ENCODE peak calls at places on chromosomes 7 and 10, in four cellular contexts. I is esophagus squamous epithelium, S is coronary artery, G is keratinocyte. E is an unnamed sample.

GRCh38 chr7:37411444-37412034 is 37.1 kb downstream of the ELMO1 start:
- DNase-seq in G (no peak), S (no peak), I (no peak), E (no peak)

GRCh38 chr10:103353281-103353680 is 2.3 kb upstream of the PCGF6 start:
- DNase-seq in S (no peak), G (no peak), I (no peak), E (no peak)

GRCh38 chr10:110803830-110804338 is 67.8 kb upstream of the PDCD4 start:
- DNase-seq in I (no peak), S (no peak), G (no peak), E (no peak)

GRCh38 chr7:81367335-81367801 is 402.5 kb downstream of the HGF start:
- DNase-seq in S (no peak), G (no peak), I (no peak), E (no peak)

GRCh38 chr7:125427676-125428075 is 498.1 kb upstream of the POT1 start:
- DNase-seq in G (no peak), I (no peak), S (no peak), E (no peak)

GRCh38 chr10:74681917-74682627 is 144.3 kb upstream of the KAT6B start:
- DNase-seq in I (no peak), S (no peak), G (no peak), E (no peak)

GRCh38 chr7:87317691-87318245 is 27.7 kb upstream of the CROT start:
- DNase-seq in S (no peak), I (no peak), G (peak; percentile 21), E (no peak)

GRCh38 chr10:93408788-93409187 is 73.3 kb downstream of the MYOF start:
- DNase-seq in G (no peak), S (no peak), I (no peak), E (no peak)

GRCh38 chr10:101260764-101261341 is 31.6 kb upstream of the LBX1 start:
- DNase-seq in G (no peak), I (no peak), S (no peak), E (no peak)

GRCh38 chr7:2120251-2120660 is 112.5 kb downstream of the MAD1L1 start:
- DNase-seq in I (no peak), S (no peak), G (no peak), E (no peak)

GRCh38 chr7:129729511-129729910 is 118.0 kb downstream of the NRF1 start:
- DNase-seq in I (no peak), S (no peak), G (no peak), E (no peak)

GRCh38 chr7:5643280-5643679 is 138.2 kb downstream of the RNF216 start:
- DNase-seq in S (no peak), G (no peak), I (no peak), E (no peak)

GRCh38 chr10:122323941-122324675 is 50.4 kb upstream of the PLEKHA1 start:
- DNase-seq in G (no peak), S (no peak), I (no peak), E (no peak)

GRCh38 chr10:110802551-110803238 is 69.0 kb upstream of the PDCD4 start:
- DNase-seq in I (no peak), S (no peak), G (no peak), E (no peak)

GRCh38 chr10:68271104-68271882 is 39.4 kb upstream of the ATOH7 start:
- DNase-seq in G (no peak), I (no peak), S (no peak), E (no peak)

GRCh38 chr7:78601728-78602127 is 803.2 kb downstream of the PHTF2 start:
- DNase-seq in G (no peak), S (no peak), I (no peak), E (no peak)

GRCh38 chr7:17989546-17989945 is 38.1 kb downstream of the PRPS1L1 start:
- DNase-seq in S (no peak), I (no peak), G (no peak), E (no peak)

GRCh38 chr10:62038609-62039190 is 137.2 kb downstream of the ARID5B start:
- DNase-seq in S (no peak), G (no peak), I (no peak), E (peak; percentile 58)

GRCh38 chr10:71127019-71127534 is 85.3 kb upstream of the UNC5B start:
- DNase-seq in G (no peak), S (no peak), I (no peak), E (no peak)

GRCh38 chr7:103811997-103812396 is 177.5 kb downstream of the RELN start:
- DNase-seq in G (no peak), S (no peak), I (no peak), E (no peak)

GRCh38 chr10:102641398-102641797 is 2.9 kb upstream of the TRIM8 start:
- DNase-seq in S (no peak), I (no peak), G (no peak), E (no peak)

GRCh38 chr7:732094-732541 is 5.0 kb upstream of the PRKAR1B start:
- DNase-seq in I (no peak), G (no peak), S (no peak), E (no peak)

GRCh38 chr7:37930226-37930948 is 9.9 kb downstream of the EPDR1 start:
- DNase-seq in G (no peak), I (no peak), S (no peak), E (no peak)

GRCh38 chr10:50397312-50398140 is 146.2 kb upstream of the ASAH2 start:
- DNase-seq in S (no peak), G (no peak), I (no peak), E (no peak)

GRCh38 chr10:71246591-71247143 is 34.3 kb downstream of the UNC5B start:
- DNase-seq in I (no peak), G (peak; percentile 92), S (no peak), E (no peak)

GRCh38 chr10:51389415-51390342 is 309.7 kb downstream of the CSTF2T start:
- DNase-seq in I (no peak), G (peak; percentile 32), S (no peak), E (no peak)

GRCh38 chr10:14562197-14562596 is 212.5 kb downstream of the FAM107B start:
- DNase-seq in I (no peak), G (no peak), S (no peak), E (no peak)

GRCh38 chr10:14565199-14565598 is 209.5 kb downstream of the FAM107B start:
- DNase-seq in G (no peak), I (no peak), S (no peak), E (no peak)

GRCh38 chr10:14563359-14563758 is 211.3 kb downstream of the FAM107B start:
- DNase-seq in S (no peak), G (no peak), I (no peak), E (no peak)

GRCh38 chr10:14562615-14563214 is 212.0 kb downstream of the FAM107B start:
- DNase-seq in S (no peak), I (no peak), G (no peak), E (no peak)

GRCh38 chr10:14564268-14564744 is 210.4 kb downstream of the FAM107B start:
- DNase-seq in I (no peak), G (no peak), S (no peak), E (no peak)
- TF ChIP-seq CTCF in I (no peak), G (no peak), S (no peak), E (no peak)

GRCh38 chr7:116501425-116502167 is 2.1 kb downstream of the CAV2 start:
- DNase-seq in G (no peak), I (no peak), S (no peak), E (no peak)
- TF ChIP-seq CTCF in G (no peak), I (no peak), S (no peak), E (no peak)

GRCh38 chr10:21670391-21670790 is 136.4 kb downstream of the MLLT10 start:
- DNase-seq in I (no peak), S (no peak), G (no peak), E (no peak)

GRCh38 chr10:21673668-21674067 is 139.6 kb downstream of the MLLT10 start:
- DNase-seq in I (no peak), S (no peak), G (no peak), E (no peak)

GRCh38 chr10:21677551-21677950 is 143.5 kb downstream of the MLLT10 start:
- DNase-seq in I (no peak), G (no peak), S (no peak), E (no peak)

GRCh38 chr10:21681156-21681555 is 147.1 kb downstream of the MLLT10 start:
- DNase-seq in S (no peak), I (no peak), G (peak; percentile 4), E (no peak)

GRCh38 chr10:21675157-21675796 is 141.2 kb downstream of the MLLT10 start:
- DNase-seq in S (no peak), I (no peak), G (no peak), E (no peak)
- TF ChIP-seq CTCF in S (peak; percentile 25), I (peak; percentile 70), G (peak; percentile 76), E (peak; percentile 63)

DNA sequence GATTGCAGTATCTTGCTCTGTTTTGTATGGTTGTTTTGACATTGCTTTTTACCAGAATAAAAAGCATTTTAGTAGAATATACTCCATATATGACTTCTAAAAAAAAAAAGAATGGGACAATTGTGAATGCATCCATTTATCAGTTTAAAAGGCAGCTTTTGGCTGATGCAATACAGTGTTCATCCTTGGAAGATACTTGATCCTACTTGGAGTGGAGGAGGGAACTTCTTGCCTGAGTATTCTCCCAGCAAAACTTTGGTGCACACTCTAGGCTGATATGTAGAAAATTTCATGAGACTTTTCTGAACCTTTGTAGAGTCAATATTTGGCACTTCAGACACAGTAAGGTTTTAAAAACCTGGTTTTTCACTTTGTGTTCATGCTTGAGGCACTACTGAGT is 40.2 kb downstream of the WDR11 start:
- DNase-seq in S (no peak), I (no peak), G (no peak), E (no peak)
- TF ChIP-seq CTCF in S (no peak), I (no peak), G (no peak), E (no peak)

GRCh38 chr7:105487559-105488218 is 34.4 kb downstream of the PUS7 start:
- DNase-seq in I (no peak), S (no peak), G (no peak), E (peak; percentile 71)
- TF ChIP-seq CTCF in I (peak; percentile 36), S (no peak), G (peak; percentile 30), E (peak; percentile 65)

GRCh38 chr7:115328018-115328417 is 406.1 kb downstream of the MDFIC start:
- DNase-seq in S (no peak), I (no peak), G (no peak), E (no peak)
- TF ChIP-seq CTCF in S (no peak), I (no peak), G (no peak), E (no peak)

GRCh38 chr7:121337398-121337797 is 8.6 kb downstream of the WNT16 start:
- DNase-seq in G (no peak), I (no peak), S (no peak), E (no peak)
- TF ChIP-seq CTCF in G (peak; percentile 34), I (peak; percentile 44), S (no peak), E (peak; percentile 82)

GRCh38 chr10:112535432-112536038 is 88.5 kb downstream of the VTI1A start:
- DNase-seq in S (no peak), I (no peak), G (no peak), E (no peak)

GRCh38 chr10:112539340-112539739 is 92.3 kb downstream of the VTI1A start:
- DNase-seq in S (no peak), I (no peak), G (no peak), E (no peak)

GRCh38 chr10:112532053-112532658 is 85.1 kb downstream of the VTI1A start:
- DNase-seq in I (no peak), S (no peak), G (no peak), E (no peak)

DNA sequence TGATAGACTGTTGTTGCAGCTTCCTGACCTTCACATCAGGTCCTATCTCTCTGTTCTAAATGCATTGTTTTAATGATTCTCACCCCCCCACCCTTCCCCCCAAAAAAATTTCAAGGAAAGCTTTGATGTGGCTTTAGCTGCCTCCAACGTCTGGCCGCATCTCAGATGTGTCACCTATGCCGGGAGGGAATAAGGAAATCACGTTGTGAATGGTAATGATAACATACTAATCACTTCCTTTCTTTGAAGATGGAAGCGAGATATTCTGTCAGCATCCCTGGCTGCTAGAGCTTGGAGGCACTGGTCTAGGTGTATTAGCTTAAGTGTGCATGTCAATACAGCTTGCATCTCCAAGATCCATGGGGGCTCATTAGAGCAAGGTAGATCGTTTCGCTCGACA is 89.6 kb downstream of the VTI1A start:
- DNase-seq in I (no peak), G (no peak), S (no peak), E (no peak)
- TF ChIP-seq CTCF in I (no peak), G (no peak), S (no peak), E (no peak)

E was measured in LNCaP clone FGC.